ENCODE peak calls at places on chromosomes 2 and 18, in six cellular contexts. I is HCT116, G is brain microvascular endothelial cell, N is adrenal gland, O is foreskin fibroblast, X is fibroblast of the aortic adventitia. S is an unnamed sample.

GRCh38 chr2:55862269-55862668 is 61.3 kb downstream of the EFEMP1 start:
- DNase-seq in I (no peak), O (peak; percentile 97), G (peak; percentile 91), N (no peak), X (peak; percentile 100), S (peak; percentile 44)

GRCh38 chr2:238929242-238930081 is 81.6 kb downstream of the TWIST2 start:
- DNase-seq in I (no peak), N (no peak), O (peak; percentile 78), G (peak; percentile 37), X (peak; percentile 99), S (no peak)

GRCh38 chr2:41735446-41735845 is 312.4 kb upstream of the PKDCC start:
- DNase-seq in X (peak; percentile 84), N (no peak), O (no peak), I (no peak), G (no peak), S (no peak)

GRCh38 chr2:56812432-56812831 is 628.6 kb downstream of the CCDC85A start:
- DNase-seq in N (no peak), O (no peak), I (no peak), X (peak; percentile 2), G (no peak), S (no peak)

GRCh38 chr2:38377501-38378258 is 607 bp upstream of the ATL2 start:
- DNase-seq in X (peak; percentile 80), I (no peak), N (peak; percentile 55), G (peak; percentile 33), O (peak; percentile 87), S (peak; percentile 67)

GRCh38 chr2:66683599-66683998 is 248.7 kb downstream of the MEIS1 start:
- DNase-seq in O (no peak), G (no peak), I (no peak), N (peak; percentile 77), X (peak; percentile 20), S (no peak)

GRCh38 chr2:112465373-112465772 is 16.6 kb upstream of the TTL start:
- DNase-seq in I (no peak), N (no peak), X (peak; percentile 26), O (peak; percentile 32), G (peak; percentile 4), S (no peak)

GRCh38 chr18:23257686-23258565 is 122.6 kb downstream of the CABLES1 start:
- DNase-seq in X (peak; percentile 71), I (no peak), N (no peak), O (peak; percentile 52), G (peak; percentile 28), S (no peak)

GRCh38 chr2:38146302-38146916 is 70.5 kb upstream of the CYP1B1 start:
- DNase-seq in X (peak; percentile 95), I (peak; percentile 37), N (peak; percentile 35), G (peak; percentile 89), O (peak; percentile 90), S (peak; percentile 82)

GRCh38 chr18:64618390-64618789 is 469.5 kb upstream of the LINC00305 start:
- DNase-seq in X (no peak), N (no peak), G (no peak), O (no peak), I (no peak), S (no peak)

GRCh38 chr2:200185575-200186103 is 120.9 kb upstream of the SPATS2L start:
- DNase-seq in G (no peak), O (no peak), N (no peak), I (no peak), X (no peak), S (no peak)

GRCh38 chr2:117058366-117058765 is 756.1 kb upstream of the DDX18 start:
- DNase-seq in X (no peak), O (no peak), I (no peak), G (no peak), N (no peak), S (no peak)

GRCh38 chr18:68763082-68763481 is 34.8 kb upstream of the CCDC102B start:
- DNase-seq in X (peak; percentile 27), I (no peak), G (peak; percentile 89), O (peak; percentile 46), N (no peak), S (no peak)

GRCh38 chr2:127134833-127135830 is 28.2 kb upstream of the BIN1 start:
- DNase-seq in N (no peak), X (no peak), O (no peak), I (no peak), G (no peak), S (no peak)

GRCh38 chr18:58287626-58288289 is 243.7 kb downstream of the NEDD4L start:
- DNase-seq in N (no peak), X (no peak), G (no peak), I (no peak), O (no peak), S (no peak)

GRCh38 chr2:31132786-31133185 is 5.5 kb downstream of the GALNT14 start:
- DNase-seq in G (no peak), X (no peak), I (no peak), N (no peak), O (no peak), S (no peak)

GRCh38 chr2:230668939-230669303 is 43.7 kb upstream of the CAB39 start:
- DNase-seq in N (no peak), I (no peak), X (no peak), O (no peak), G (no peak), S (no peak)

GRCh38 chr2:109736177-109736827 is 57.8 kb upstream of the RGPD5 start:
- DNase-seq in X (peak; percentile 81), O (peak; percentile 83), N (peak; percentile 46), I (peak; percentile 62), G (peak; percentile 74), S (peak; percentile 29)

GRCh38 chr18:12278765-12279682 is 24.9 kb downstream of the CIDEA start:
- DNase-seq in G (peak; percentile 95), X (peak; percentile 95), N (peak; percentile 46), I (no peak), O (peak; percentile 99), S (peak; percentile 91)

GRCh38 chr2:179311071-179311470 is 46.4 kb upstream of the SESTD1 start:
- DNase-seq in X (no peak), O (no peak), N (no peak), I (no peak), G (no peak), S (no peak)

GRCh38 chr18:78582131-78582789 is 397.4 kb upstream of the SALL3 start:
- DNase-seq in O (no peak), N (no peak), I (no peak), X (no peak), G (no peak), S (no peak)

GRCh38 chr2:42964444-42965081 is 172.2 kb upstream of the HAAO start:
- DNase-seq in G (peak; percentile 86), O (peak; percentile 95), N (no peak), X (peak; percentile 99), I (no peak), S (peak; percentile 81)

GRCh38 chr18:61797691-61798590 is 94.9 kb downstream of the RNF152 start:
- DNase-seq in G (no peak), X (no peak), I (no peak), N (no peak), O (no peak), S (no peak)

GRCh38 chr2:136327162-136327852 is 209.4 kb upstream of the CXCR4 start:
- DNase-seq in O (no peak), I (no peak), N (peak; percentile 26), X (no peak), G (peak; percentile 64), S (peak; percentile 26)

GRCh38 chr2:100580474-100581264 is 17.9 kb downstream of the PDCL3 start:
- DNase-seq in N (no peak), I (no peak), X (no peak), O (no peak), G (no peak), S (no peak)

GRCh38 chr18:35969676-35970075 is 2.8 kb upstream of the RMP24 start:
- DNase-seq in I (no peak), O (peak; percentile 15), G (no peak), X (no peak), N (no peak), S (no peak)

GRCh38 chr2:38277245-38278119 is 99.6 kb downstream of the ATL2 start:
- DNase-seq in N (no peak), G (no peak), I (no peak), X (no peak), O (no peak), S (no peak)

GRCh38 chr2:102743259-102743658 is 18.6 kb upstream of the TMEM182 start:
- DNase-seq in G (no peak), I (no peak), N (no peak), X (no peak), O (no peak), S (no peak)

GRCh38 chr2:164514491-164514890 is 106.8 kb downstream of the GRB14 start:
- DNase-seq in I (no peak), X (peak; percentile 24), N (no peak), O (no peak), G (peak; percentile 29), S (no peak)

GRCh38 chr18:48749768-48750167 is 201.0 kb downstream of the SMAD7 start:
- DNase-seq in N (no peak), G (peak; percentile 22), X (peak; percentile 96), I (no peak), O (peak; percentile 48), S (no peak)
- TF ChIP-seq CTCF in N (no peak), G (peak; percentile 35), X (peak; percentile 61), I (no peak), O (no peak), S (no peak)

DNA sequence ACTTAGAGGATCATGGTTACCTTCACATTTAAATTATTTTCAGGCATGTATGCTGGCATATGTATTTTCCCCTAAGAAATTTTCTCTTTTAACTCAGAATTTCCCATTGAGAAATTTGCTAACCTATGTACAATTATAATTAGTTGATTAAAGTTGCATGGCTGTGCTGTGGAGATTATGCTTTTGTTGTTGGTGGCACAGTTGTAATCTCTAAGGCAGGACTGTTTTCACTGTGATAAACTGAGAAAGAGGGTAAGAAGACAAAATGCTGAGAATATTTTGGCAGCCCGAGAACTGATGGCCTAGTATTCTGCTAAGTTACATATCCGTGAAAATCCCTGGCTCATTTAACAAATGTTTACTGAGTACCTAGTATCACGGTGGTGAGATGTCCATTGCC is 1.4 kb downstream of the VRK2 start:
- DNase-seq in O (no peak), N (no peak), X (no peak), I (no peak), G (no peak), S (no peak)
- H3K4me3 ChIP-seq in O (peak overlapping the region; percentile 74), N (peak overlapping the region; percentile 85), X (peak overlapping the region; percentile 11), I (peak overlapping the region; percentile 70), G (no peak overlapping the region), S (peak overlapping the region; percentile 64)

GRCh38 chr2:167692191-167692590 is 555.2 kb downstream of the STK39 start:
- DNase-seq in N (no peak), G (no peak), I (no peak), X (no peak), O (peak; percentile 19), S (no peak)

GRCh38 chr2:167686691-167687090 is 560.7 kb downstream of the STK39 start:
- DNase-seq in I (no peak), O (no peak), G (no peak), X (no peak), N (no peak), S (no peak)

GRCh38 chr2:167689444-167689843 is 558.0 kb downstream of the STK39 start:
- DNase-seq in N (no peak), O (no peak), I (peak; percentile 36), X (no peak), G (no peak), S (no peak)
- TF ChIP-seq CTCF in N (no peak), O (no peak), I (peak; percentile 51), X (no peak), G (no peak), S (no peak)

DNA sequence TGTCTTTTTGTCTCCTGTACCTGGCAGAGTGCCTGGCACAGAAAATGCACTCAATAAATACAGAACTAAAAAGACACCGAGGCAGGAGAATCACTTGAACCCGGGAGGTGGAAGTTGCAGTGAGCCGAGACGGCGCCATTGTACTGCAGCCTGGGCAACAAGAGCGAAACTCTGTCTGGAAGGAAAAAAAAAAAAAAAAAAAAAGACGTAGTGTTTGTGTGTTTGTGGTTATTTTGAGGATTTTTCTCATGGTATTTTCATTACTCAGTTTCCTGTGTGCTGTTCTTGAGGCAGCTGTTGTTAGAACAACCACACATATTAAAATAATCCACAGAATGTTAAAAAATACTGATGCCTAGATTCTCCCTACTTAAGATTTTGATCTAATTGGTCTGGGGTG is 519.2 kb upstream of the SPHKAP start:
- DNase-seq in X (peak; percentile 22), N (no peak), O (peak; percentile 50), I (no peak), G (peak; percentile 57), S (peak; percentile 49)
- H3K4me3 ChIP-seq in X (no peak overlapping the region), N (no peak overlapping the region), O (no peak overlapping the region), I (no peak overlapping the region), G (no peak overlapping the region), S (no peak overlapping the region)